ENCODE peak calls at places on chromosomes 16 and 17, in four cellular contexts. One of them, this sample, is unnamed. For H3K27me3 and H3K4me1, the result is how much of the 10 kb centered on the place peaks cover.

GRCh38 chr16:89364603-89365002 is 125.8 kb downstream of the ANKRD11 start:
- DNase-seq in CD8-positive, alpha-beta memory T cell: no peak
- DNase-seq in aorta: no peak
- DNase-seq in left lung: no peak
- DNase-seq in this sample: no peak

GRCh38 chr17:39923836-39924690 is 3.3 kb downstream of the ORMDL3 start:
- DNase-seq in aorta: no peak
- DNase-seq in CD8-positive, alpha-beta memory T cell: no peak
- DNase-seq in left lung: no peak
- DNase-seq in this sample: no peak

GRCh38 chr17:34246436-34246835 is 8.6 kb upstream of the CCL2 start:
- DNase-seq in aorta: no peak
- DNase-seq in CD8-positive, alpha-beta memory T cell: no peak
- DNase-seq in left lung: no peak
- DNase-seq in this sample: no peak

GRCh38 chr16:2535644-2536021 is 2.2 kb upstream of the PDPK1 start:
- DNase-seq in left lung: peak
- DNase-seq in aorta: peak
- DNase-seq in CD8-positive, alpha-beta memory T cell: no peak
- DNase-seq in this sample: peak

GRCh38 chr16:48687421-48688038 is 77.5 kb upstream of the N4BP1 start:
- DNase-seq in CD8-positive, alpha-beta memory T cell: no peak
- DNase-seq in left lung: no peak
- DNase-seq in aorta: no peak
- DNase-seq in this sample: peak

GRCh38 chr17:40341808-40342574 is 22.5 kb downstream of the GJD3 start:
- DNase-seq in CD8-positive, alpha-beta memory T cell: no peak
- DNase-seq in left lung: peak
- DNase-seq in aorta: peak
- DNase-seq in this sample: peak

GRCh38 chr16:74998481-74999207 is at the start of gene ZNRF1:
- DNase-seq in left lung: peak
- DNase-seq in CD8-positive, alpha-beta memory T cell: peak
- DNase-seq in aorta: peak
- DNase-seq in this sample: peak

GRCh38 chr16:66549284-66550131 is at the start of gene TK2:
- DNase-seq in CD8-positive, alpha-beta memory T cell: peak
- DNase-seq in left lung: peak
- DNase-seq in aorta: peak
- DNase-seq in this sample: peak

GRCh38 chr16:3725291-3725690 is 8.0 kb upstream of the TRAP1 start:
- DNase-seq in CD8-positive, alpha-beta memory T cell: no peak
- DNase-seq in left lung: no peak
- DNase-seq in aorta: peak
- DNase-seq in this sample: no peak

GRCh38 chr17:77346765-77347164 is 206.0 kb downstream of the SEC14L1 start:
- DNase-seq in left lung: no peak
- DNase-seq in aorta: no peak
- DNase-seq in CD8-positive, alpha-beta memory T cell: no peak
- DNase-seq in this sample: no peak

GRCh38 chr17:38978180-38978579 is 11.0 kb upstream of the FBXO47 start:
- DNase-seq in left lung: no peak
- DNase-seq in aorta: no peak
- DNase-seq in CD8-positive, alpha-beta memory T cell: no peak
- DNase-seq in this sample: no peak

GRCh38 chr16:3880623-3881498 is at the start of gene CREBBP:
- DNase-seq in CD8-positive, alpha-beta memory T cell: peak
- DNase-seq in aorta: peak
- DNase-seq in left lung: peak
- DNase-seq in this sample: peak

GRCh38 chr17:43381204-43381603 is 17.6 kb upstream of the ARL4D start:
- DNase-seq in CD8-positive, alpha-beta memory T cell: no peak
- DNase-seq in left lung: no peak
- DNase-seq in aorta: no peak
- DNase-seq in this sample: no peak

GRCh38 chr16:50530277-50531236 is 17.6 kb upstream of the NKD1 start:
- DNase-seq in aorta: no peak
- DNase-seq in left lung: no peak
- DNase-seq in CD8-positive, alpha-beta memory T cell: no peak
- DNase-seq in this sample: no peak

GRCh38 chr16:89378947-89379771 is 111.2 kb downstream of the ANKRD11 start:
- DNase-seq in CD8-positive, alpha-beta memory T cell: no peak
- DNase-seq in left lung: no peak
- DNase-seq in aorta: peak
- DNase-seq in this sample: peak

GRCh38 chr16:67241008-67241900 is 6.0 kb downstream of the FHOD1 start:
- DNase-seq in aorta: peak
- DNase-seq in left lung: peak
- DNase-seq in CD8-positive, alpha-beta memory T cell: no peak
- DNase-seq in this sample: peak

GRCh38 chr17:77375917-77376651 is 235.3 kb downstream of the SEC14L1 start:
- DNase-seq in CD8-positive, alpha-beta memory T cell: peak
- DNase-seq in left lung: no peak
- DNase-seq in aorta: no peak
- DNase-seq in this sample: no peak

GRCh38 chr16:86573646-86574508 is 4.5 kb upstream of the FOXL1 start:
- DNase-seq in left lung: peak
- DNase-seq in CD8-positive, alpha-beta memory T cell: no peak
- DNase-seq in aorta: no peak
- DNase-seq in this sample: no peak

GRCh38 chr16:86572041-86572521 is 5.5 kb downstream of the FOXC2 start:
- DNase-seq in aorta: peak
- DNase-seq in CD8-positive, alpha-beta memory T cell: no peak
- DNase-seq in left lung: peak
- DNase-seq in this sample: no peak

GRCh38 chr16:86571197-86571915 is 4.7 kb downstream of the FOXC2 start:
- DNase-seq in aorta: no peak
- DNase-seq in left lung: peak
- DNase-seq in CD8-positive, alpha-beta memory T cell: no peak
- DNase-seq in this sample: no peak

GRCh38 chr16:86573215-86573614 is 5.1 kb upstream of the FOXL1 start:
- DNase-seq in aorta: no peak
- DNase-seq in left lung: peak
- DNase-seq in CD8-positive, alpha-beta memory T cell: no peak
- DNase-seq in this sample: no peak

GRCh38 chr16:86572616-86573015 is 5.7 kb upstream of the FOXL1 start:
- DNase-seq in left lung: no peak
- DNase-seq in CD8-positive, alpha-beta memory T cell: no peak
- DNase-seq in aorta: no peak
- DNase-seq in this sample: no peak
- H3K27me3 ChIP-seq in left lung: half or more
- H3K27me3 ChIP-seq in CD8-positive, alpha-beta memory T cell: under half
- H3K27me3 ChIP-seq in aorta: under half
- H3K27me3 ChIP-seq in this sample: under half

GRCh38 chr17:28726396-28726911 is 421 bp upstream of the TLCD1 start:
- DNase-seq in CD8-positive, alpha-beta memory T cell: peak
- DNase-seq in left lung: peak
- DNase-seq in aorta: no peak
- DNase-seq in this sample: no peak

GRCh38 chr17:28726912-28727726 is 1.1 kb upstream of the TLCD1 start:
- DNase-seq in left lung: peak
- DNase-seq in aorta: peak
- DNase-seq in CD8-positive, alpha-beta memory T cell: peak
- DNase-seq in this sample: peak

GRCh38 chr17:28725660-28726395 is at the start of gene TLCD1:
- DNase-seq in left lung: peak
- DNase-seq in CD8-positive, alpha-beta memory T cell: peak
- DNase-seq in aorta: peak
- DNase-seq in this sample: peak

GRCh38 chr17:28724500-28725165 is 1.4 kb downstream of the TLCD1 start:
- DNase-seq in CD8-positive, alpha-beta memory T cell: no peak
- DNase-seq in left lung: no peak
- DNase-seq in aorta: no peak
- DNase-seq in this sample: no peak

DNA sequence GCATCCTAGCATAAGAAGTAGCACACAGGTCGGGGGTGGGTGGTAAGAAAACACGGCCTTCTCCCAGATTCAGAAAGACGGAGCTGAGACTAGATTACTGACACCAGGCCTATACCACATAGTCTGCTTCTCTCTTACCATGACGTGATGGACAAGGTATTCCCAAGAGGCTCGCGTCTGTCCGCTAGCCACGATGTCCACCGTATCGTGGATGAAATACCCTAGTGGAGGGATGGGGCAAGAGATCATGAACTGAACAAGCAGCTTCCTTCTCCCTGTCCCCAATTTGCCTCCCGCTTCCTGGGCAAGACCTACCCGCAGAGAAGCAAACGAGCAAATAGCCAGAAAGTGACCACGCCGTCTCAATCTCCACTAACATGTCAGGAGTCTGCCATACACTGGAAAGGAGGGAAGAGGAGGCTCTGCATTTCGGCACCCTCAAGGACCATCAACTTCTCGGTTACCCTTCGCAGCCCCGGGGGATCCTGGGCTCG is 820 bp downstream of the TLCD1 start:
- DNase-seq in left lung: peak
- DNase-seq in aorta: no peak
- DNase-seq in CD8-positive, alpha-beta memory T cell: no peak
- DNase-seq in this sample: no peak
- H3K4me1 ChIP-seq in left lung: half or more
- H3K4me1 ChIP-seq in aorta: under half
- H3K4me1 ChIP-seq in CD8-positive, alpha-beta memory T cell: under half
- H3K4me1 ChIP-seq in this sample: under half

GRCh38 chr17:71464241-71464640 is 656.6 kb upstream of the SOX9 start:
- DNase-seq in CD8-positive, alpha-beta memory T cell: no peak
- DNase-seq in left lung: no peak
- DNase-seq in aorta: no peak
- DNase-seq in this sample: no peak

GRCh38 chr17:71467719-71468118 is 653.1 kb upstream of the SOX9 start:
- DNase-seq in aorta: no peak
- DNase-seq in left lung: no peak
- DNase-seq in CD8-positive, alpha-beta memory T cell: no peak
- DNase-seq in this sample: no peak

GRCh38 chr17:71472809-71473789 is 647.7 kb upstream of the SOX9 start:
- DNase-seq in left lung: no peak
- DNase-seq in CD8-positive, alpha-beta memory T cell: no peak
- DNase-seq in aorta: no peak
- DNase-seq in this sample: no peak

DNA sequence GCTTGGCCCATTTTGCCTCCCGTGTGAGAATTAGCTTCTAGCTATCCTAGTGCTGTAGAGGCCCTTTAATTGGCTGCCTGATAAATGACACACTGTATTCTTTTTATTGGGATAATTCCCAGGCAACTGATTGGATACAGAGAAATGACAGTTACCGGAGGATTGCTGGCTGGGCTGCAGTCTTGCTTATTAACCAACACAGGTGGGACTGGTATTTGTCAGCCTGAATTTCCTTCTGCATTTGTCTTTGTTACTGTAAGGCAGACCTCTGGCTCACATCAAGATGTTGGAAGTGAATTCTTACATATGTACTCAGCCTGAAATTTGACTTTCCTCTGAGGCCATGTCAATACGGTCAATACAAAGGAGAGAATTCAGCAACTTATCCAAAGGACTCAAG is 650.8 kb upstream of the SOX9 start:
- DNase-seq in left lung: no peak
- DNase-seq in aorta: no peak
- DNase-seq in CD8-positive, alpha-beta memory T cell: no peak
- DNase-seq in this sample: no peak
- H3K27ac ChIP-seq in left lung: no peak
- H3K27ac ChIP-seq in aorta: no peak
- H3K27ac ChIP-seq in CD8-positive, alpha-beta memory T cell: no peak
- H3K27ac ChIP-seq in this sample: no peak

DNA sequence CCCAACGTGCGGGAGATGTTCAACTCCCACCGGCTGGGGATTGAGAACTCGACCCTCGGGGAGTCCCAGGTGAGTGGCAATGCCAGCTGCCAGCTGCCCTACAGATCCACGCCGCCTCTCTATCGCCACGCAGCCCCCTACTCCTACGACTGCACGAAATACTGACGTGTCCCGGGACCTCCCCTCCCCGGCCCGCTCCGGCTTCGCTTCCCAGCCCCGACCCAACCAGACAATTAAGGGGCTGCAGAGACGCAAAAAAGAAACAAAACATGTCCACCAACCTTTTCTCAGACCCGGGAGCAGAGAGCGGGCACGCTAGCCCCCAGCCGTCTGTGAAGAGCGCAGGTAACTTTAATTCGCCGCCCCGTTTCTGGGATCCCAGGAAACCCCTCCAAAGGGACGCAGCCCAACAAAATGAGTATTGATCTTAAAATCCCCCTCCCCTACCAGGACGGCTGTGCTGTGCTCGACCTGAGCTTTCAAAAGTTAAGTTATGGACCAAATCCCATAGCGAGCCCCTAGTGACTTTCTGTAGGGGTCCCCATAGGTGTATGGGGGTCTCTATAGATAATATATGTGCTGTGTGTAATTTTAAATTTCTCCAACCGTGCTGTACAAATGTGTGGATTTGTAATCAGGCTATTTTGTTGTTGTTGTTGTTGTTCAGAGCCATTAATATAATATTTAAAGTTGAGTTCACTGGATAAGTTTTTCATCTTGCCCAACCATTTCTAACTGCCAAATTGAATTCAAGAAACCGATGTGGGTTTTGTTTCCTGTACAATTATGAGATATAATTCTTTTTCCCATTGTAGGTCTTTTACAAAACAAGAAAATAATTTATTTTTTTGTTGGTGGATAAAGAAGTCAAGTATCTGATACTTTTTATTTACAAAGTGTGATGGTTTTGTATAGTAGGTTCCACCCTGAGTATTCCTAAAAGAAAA is 2.3 kb downstream of the FOXC2 start:
- DNase-seq in left lung: no peak
- DNase-seq in aorta: no peak
- DNase-seq in CD8-positive, alpha-beta memory T cell: no peak
- DNase-seq in this sample: no peak
- H3K27me3 ChIP-seq in left lung: half or more
- H3K27me3 ChIP-seq in aorta: under half
- H3K27me3 ChIP-seq in CD8-positive, alpha-beta memory T cell: under half
- H3K27me3 ChIP-seq in this sample: half or more